ENCODE peak calls at places on chromosomes 4 and X, in ten cellular contexts. V, L, X, O, T, F, K, Q, W and U are unnamed samples.

GRCh38 chrX:105765691-105766090 is 56.6 kb upstream of the NRK start:
- DNase-seq in V (no peak), L (no peak), X (no peak), O (peak), T (peak), F (no peak), K (no peak), Q (no peak), W (no peak), U (peak)

GRCh38 chrX:140467211-140467610 is 37.7 kb downstream of the SOX3 start:
- DNase-seq in V (no peak), L (peak), X (peak), O (no peak), T (no peak), F (no peak), K (no peak), Q (peak), W (no peak), U (peak)

GRCh38 chr4:2135083-2135482 is 76.0 kb downstream of the NAT8L start:
- DNase-seq in V (peak), L (peak), X (peak), O (no peak), T (no peak), F (no peak), K (no peak), Q (peak), W (no peak), U (peak)

GRCh38 chr4:6331018-6331417 is 61.4 kb downstream of the WFS1 start:
- DNase-seq in V (no peak), L (peak), X (no peak), O (peak), T (peak), F (no peak), K (no peak), Q (no peak), W (peak), U (peak)

GRCh38 chr4:14096406-14096965 is 469.0 kb upstream of the BOD1L1 start:
- DNase-seq in V (no peak), L (peak), X (no peak), O (no peak), T (no peak), F (no peak), K (no peak), Q (peak), W (no peak), U (peak)

GRCh38 chr4:135485371-135485770 is 1283.8 kb upstream of the PABPC4L start:
- DNase-seq in V (no peak), L (no peak), X (no peak), O (no peak), T (no peak), F (no peak), K (no peak), Q (peak), W (no peak), U (no peak)

GRCh38 chr4:123093247-123093646 is 170.8 kb upstream of the NUDT6 start:
- DNase-seq in V (no peak), L (no peak), X (no peak), O (no peak), T (no peak), F (no peak), K (no peak), Q (no peak), W (no peak), U (no peak)

GRCh38 chr4:168584321-168584771 is 87.5 kb downstream of the PALLD start:
- DNase-seq in V (peak), L (peak), X (peak), O (no peak), T (peak), F (no peak), K (no peak), Q (peak), W (no peak), U (peak)

GRCh38 chrX:118839334-118839958 is 15.8 kb downstream of the ZCCHC12 start:
- DNase-seq in V (peak), L (peak), X (peak), O (peak), T (peak), F (peak), K (peak), Q (peak), W (peak), U (peak)

GRCh38 chr4:143391895-143392294 is 55.2 kb downstream of the GAB1 start:
- DNase-seq in V (peak), L (peak), X (peak), O (no peak), T (no peak), F (no peak), K (no peak), Q (peak), W (no peak), U (peak)

GRCh38 chr4:38090450-38091246 is 130.4 kb downstream of the PTTG2 start:
- DNase-seq in V (no peak), L (no peak), X (no peak), O (no peak), T (no peak), F (no peak), K (no peak), Q (no peak), W (no peak), U (no peak)

GRCh38 chr4:61924131-61924530 is 724.0 kb downstream of the ADGRL3 start:
- DNase-seq in V (no peak), L (no peak), X (no peak), O (peak), T (no peak), F (no peak), K (no peak), Q (no peak), W (no peak), U (peak)

GRCh38 chrX:45191820-45192409 is 8.8 kb downstream of the DIPK2B start:
- DNase-seq in V (no peak), L (no peak), X (no peak), O (no peak), T (peak), F (no peak), K (no peak), Q (no peak), W (no peak), U (no peak)

GRCh38 chrX:133776072-133776471 is 209.3 kb downstream of the GPC3 start:
- DNase-seq in V (no peak), L (no peak), X (peak), O (peak), T (peak), F (peak), K (no peak), Q (no peak), W (no peak), U (peak)

DNA sequence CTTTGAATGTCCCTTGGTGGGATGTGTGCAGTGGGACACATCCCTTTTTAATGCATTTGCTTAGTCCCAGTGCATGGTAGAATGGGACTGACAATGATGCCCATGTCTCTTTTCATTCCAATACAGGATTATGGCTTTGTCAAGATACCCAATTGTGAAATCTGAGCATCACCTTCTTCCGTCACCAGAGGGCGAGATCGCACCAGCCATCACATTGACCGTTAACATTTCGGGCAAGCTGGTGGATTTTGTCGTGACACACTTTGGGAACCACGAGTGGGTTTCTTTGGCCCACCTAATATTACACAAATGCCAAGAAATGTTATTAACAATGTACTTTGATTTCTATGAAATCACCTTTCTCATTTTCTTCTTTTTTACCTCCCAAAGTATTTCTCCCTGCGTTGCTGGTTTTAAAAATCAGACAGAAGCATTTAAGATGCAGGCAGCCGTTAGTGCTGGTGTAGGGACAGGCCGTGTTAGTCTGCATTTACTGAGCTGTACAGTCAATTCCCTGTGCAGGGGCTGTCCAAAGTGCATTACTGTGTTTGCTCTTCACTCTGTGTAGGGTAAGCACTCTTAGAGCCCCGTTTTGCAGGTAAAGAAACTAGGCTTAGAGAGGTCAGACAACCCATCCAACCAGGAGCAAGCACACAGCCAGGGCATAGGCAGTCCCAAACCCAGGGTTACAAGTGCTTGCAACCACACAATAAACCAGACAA is 46.5 kb downstream of the CWH43 start:
- DNase-seq in V (no peak), L (peak), X (no peak), O (peak), T (peak), F (no peak), K (no peak), Q (peak), W (no peak), U (peak)
- TF ChIP-seq CTCF in V (peak), L (peak), X (peak), O (peak), T (peak), F (no peak), K (peak), Q (peak), W (peak), U (peak)

DNA sequence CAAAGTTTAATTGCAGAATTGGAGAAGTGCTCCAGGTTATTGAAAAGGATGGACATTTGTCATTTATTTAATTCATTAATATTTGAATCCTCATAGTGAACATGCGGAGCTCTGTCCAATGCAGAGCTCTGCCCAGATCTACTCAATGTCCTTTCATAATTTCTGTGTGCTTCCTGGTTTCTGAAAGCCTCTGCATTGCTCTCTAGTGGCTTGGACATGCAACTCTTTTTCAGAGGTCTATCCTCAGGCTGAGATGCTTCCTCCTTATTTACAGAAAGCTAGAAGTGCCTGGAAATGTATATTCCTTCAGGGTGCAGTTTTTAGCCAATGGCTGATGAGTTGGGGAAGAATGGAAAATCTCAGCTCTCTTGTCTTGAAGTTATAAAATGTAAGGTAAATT is 786.1 kb upstream of the AADAT start:
- DNase-seq in V (no peak), L (no peak), X (no peak), O (peak), T (peak), F (no peak), K (no peak), Q (no peak), W (no peak), U (peak)
- TF ChIP-seq CTCF in V (no peak), L (no peak), X (no peak), O (peak), T (peak), F (peak), K (no peak), Q (no peak), W (no peak), U (peak)

GRCh38 chrX:154914052-154914451 is 27.9 kb downstream of the F8A1 start:
- DNase-seq in V (no peak), L (no peak), X (no peak), O (no peak), T (no peak), F (no peak), K (no peak), Q (no peak), W (no peak), U (no peak)

DNA sequence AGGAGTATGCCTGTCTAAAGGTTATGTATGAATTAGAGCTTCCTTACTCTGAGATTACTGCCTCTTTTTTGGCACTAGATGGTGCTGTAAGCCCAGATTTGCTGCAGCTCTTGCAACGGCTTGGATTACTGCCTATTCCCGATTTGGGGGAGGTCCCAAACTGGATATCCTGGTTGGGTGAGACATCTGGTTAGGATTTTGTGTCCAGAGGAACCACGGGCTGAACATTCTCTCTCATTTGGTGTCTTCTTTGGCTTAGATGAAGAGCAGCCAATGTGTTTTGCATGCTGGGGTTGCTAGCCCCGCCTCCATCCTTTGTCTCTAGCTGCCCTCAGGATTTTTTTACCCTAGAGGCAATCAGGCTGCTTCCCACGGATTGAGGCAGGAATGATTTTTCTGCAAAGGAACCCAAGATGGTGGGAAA is 31.9 kb downstream of the F8A1 start:
- DNase-seq in V (peak), L (peak), X (peak), O (peak), T (peak), F (peak), K (no peak), Q (peak), W (no peak), U (peak)
- TF ChIP-seq CTCF in V (peak), L (peak), X (peak), O (peak), T (peak), F (no peak), K (peak), Q (peak), W (peak), U (peak)

GRCh38 chr4:53193111-53193510 is 172.8 kb downstream of the SCFD2 start:
- DNase-seq in V (no peak), L (peak), X (no peak), O (no peak), T (no peak), F (no peak), K (no peak), Q (no peak), W (no peak), U (peak)
- TF ChIP-seq CTCF in V (no peak), L (no peak), X (no peak), O (no peak), T (no peak), F (no peak), K (no peak), Q (no peak), W (no peak), U (no peak)

DNA sequence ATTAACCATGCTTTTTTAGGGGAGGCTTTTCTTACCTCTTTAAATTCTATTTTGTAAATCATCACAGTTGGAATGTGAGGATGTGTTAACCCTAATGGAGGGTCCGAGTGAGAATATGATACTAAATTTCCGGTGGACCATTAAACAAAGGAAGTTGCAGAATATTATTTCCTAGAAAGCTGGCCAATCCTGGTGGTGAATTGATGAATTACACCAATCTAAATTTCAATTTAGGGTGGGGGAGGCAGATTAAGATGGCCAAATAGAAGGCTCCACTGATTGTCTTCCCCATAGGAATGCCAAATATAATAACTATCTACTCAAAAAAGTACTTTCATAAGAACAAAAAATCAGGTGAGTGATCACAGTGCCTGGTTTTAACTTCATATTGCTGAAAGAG is 1045.6 kb downstream of the GLUD2 start:
- DNase-seq in V (no peak), L (no peak), X (no peak), O (no peak), T (no peak), F (no peak), K (no peak), Q (no peak), W (no peak), U (no peak)
- TF ChIP-seq CTCF in V (no peak), L (no peak), X (no peak), O (peak), T (no peak), F (peak), K (no peak), Q (no peak), W (no peak), U (peak)

DNA sequence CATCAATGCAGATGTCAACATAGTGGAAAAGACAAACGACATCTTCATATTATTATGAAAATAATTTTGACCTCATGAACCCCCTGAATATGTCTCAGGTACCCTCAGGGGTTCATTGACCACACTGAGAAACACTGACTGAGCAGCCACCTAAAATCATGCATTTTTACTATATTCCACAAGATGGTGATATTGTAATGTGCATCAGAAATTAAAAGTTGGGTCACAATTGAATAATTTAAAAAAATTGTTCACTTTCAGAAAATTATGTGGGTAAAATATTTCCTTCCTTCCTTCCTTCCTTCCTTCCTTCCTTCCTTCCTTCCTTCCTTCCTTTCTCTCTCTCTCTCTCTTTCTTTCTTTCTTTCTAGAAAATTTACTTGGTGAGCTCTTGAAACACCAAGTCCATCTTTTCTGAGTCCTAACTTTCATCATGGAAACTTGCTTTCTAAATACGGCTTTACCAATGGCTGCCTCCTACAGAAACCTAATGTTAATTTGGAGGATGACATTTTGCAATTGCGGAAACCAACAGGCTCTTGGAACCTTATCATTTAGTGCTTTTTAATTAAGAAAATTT is 103.6 kb downstream of the RTL3 start:
- DNase-seq in V (no peak), L (no peak), X (peak), O (no peak), T (peak), F (no peak), K (no peak), Q (peak), W (no peak), U (peak)
- TF ChIP-seq CTCF in V (peak), L (peak), X (peak), O (no peak), T (peak), F (no peak), K (peak), Q (peak), W (peak), U (peak)